ENCODE peak calls at places on chromosomes 5 and 9, in seven cellular contexts. One of them, this sample, is unnamed.

GRCh38 chr9:80906728-80907127 is 782.6 kb downstream of the TLE1 start:
- DNase-seq in astrocyte of the cerebellum: no peak
- DNase-seq in sigmoid colon: no peak
- DNase-seq in OCI-LY7: no peak
- DNase-seq in tibial artery: no peak
- DNase-seq in heart right ventricle: no peak
- DNase-seq in CD8-positive, alpha-beta memory T cell: no peak
- DNase-seq in this sample: no peak

GRCh38 chr5:1799110-1799601 is 481 bp downstream of the MRPL36 start:
- DNase-seq in astrocyte of the cerebellum: no peak
- DNase-seq in sigmoid colon: no peak
- DNase-seq in OCI-LY7: peak
- DNase-seq in tibial artery: no peak
- DNase-seq in heart right ventricle: no peak
- DNase-seq in CD8-positive, alpha-beta memory T cell: no peak
- DNase-seq in this sample: peak

GRCh38 chr9:129938291-129938979 is 103.2 kb downstream of the USP20 start:
- DNase-seq in astrocyte of the cerebellum: peak
- DNase-seq in sigmoid colon: no peak
- DNase-seq in OCI-LY7: no peak
- DNase-seq in tibial artery: no peak
- DNase-seq in heart right ventricle: no peak
- DNase-seq in CD8-positive, alpha-beta memory T cell: no peak
- DNase-seq in this sample: no peak

GRCh38 chr5:1214163-1214935 is 10.8 kb upstream of the SLC6A18 start:
- DNase-seq in astrocyte of the cerebellum: no peak
- DNase-seq in sigmoid colon: no peak
- DNase-seq in OCI-LY7: no peak
- DNase-seq in tibial artery: no peak
- DNase-seq in heart right ventricle: peak
- DNase-seq in CD8-positive, alpha-beta memory T cell: no peak
- DNase-seq in this sample: no peak

GRCh38 chr5:143922718-143923117 is 110.8 kb downstream of the HMHB1 start:
- DNase-seq in astrocyte of the cerebellum: no peak
- DNase-seq in sigmoid colon: no peak
- DNase-seq in OCI-LY7: no peak
- DNase-seq in tibial artery: no peak
- DNase-seq in heart right ventricle: no peak
- DNase-seq in CD8-positive, alpha-beta memory T cell: no peak
- DNase-seq in this sample: peak

GRCh38 chr5:83543898-83544297 is 72.4 kb downstream of the VCAN start:
- DNase-seq in astrocyte of the cerebellum: no peak
- DNase-seq in sigmoid colon: no peak
- DNase-seq in OCI-LY7: no peak
- DNase-seq in tibial artery: no peak
- DNase-seq in heart right ventricle: no peak
- DNase-seq in CD8-positive, alpha-beta memory T cell: no peak
- DNase-seq in this sample: no peak

GRCh38 chr9:78971505-78971904 is 600.3 kb upstream of the TLE4 start:
- DNase-seq in astrocyte of the cerebellum: no peak
- DNase-seq in sigmoid colon: no peak
- DNase-seq in OCI-LY7: no peak
- DNase-seq in tibial artery: no peak
- DNase-seq in heart right ventricle: no peak
- DNase-seq in CD8-positive, alpha-beta memory T cell: no peak
- DNase-seq in this sample: no peak

GRCh38 chr5:113519412-113519811 is 5.9 kb downstream of the YTHDC2 start:
- DNase-seq in astrocyte of the cerebellum: no peak
- DNase-seq in sigmoid colon: no peak
- DNase-seq in OCI-LY7: no peak
- DNase-seq in tibial artery: no peak
- DNase-seq in heart right ventricle: no peak
- DNase-seq in CD8-positive, alpha-beta memory T cell: no peak
- DNase-seq in this sample: no peak

GRCh38 chr9:136886610-136887597 is 588 bp downstream of the TRAF2 start:
- DNase-seq in astrocyte of the cerebellum: no peak
- DNase-seq in sigmoid colon: no peak
- DNase-seq in OCI-LY7: peak
- DNase-seq in tibial artery: no peak
- DNase-seq in heart right ventricle: no peak
- DNase-seq in CD8-positive, alpha-beta memory T cell: no peak
- DNase-seq in this sample: no peak

GRCh38 chr5:35470866-35471265 is 146.8 kb upstream of the SPEF2 start:
- DNase-seq in astrocyte of the cerebellum: no peak
- DNase-seq in sigmoid colon: no peak
- DNase-seq in OCI-LY7: no peak
- DNase-seq in tibial artery: no peak
- DNase-seq in heart right ventricle: no peak
- DNase-seq in CD8-positive, alpha-beta memory T cell: no peak
- DNase-seq in this sample: no peak

GRCh38 chr5:89582768-89583339 is 699.9 kb upstream of the MEF2C start:
- DNase-seq in astrocyte of the cerebellum: no peak
- DNase-seq in sigmoid colon: no peak
- DNase-seq in OCI-LY7: no peak
- DNase-seq in tibial artery: no peak
- DNase-seq in heart right ventricle: no peak
- DNase-seq in CD8-positive, alpha-beta memory T cell: no peak
- DNase-seq in this sample: no peak

GRCh38 chr5:38162625-38163024 is 95.7 kb upstream of the EGFLAM start:
- DNase-seq in astrocyte of the cerebellum: no peak
- DNase-seq in sigmoid colon: no peak
- DNase-seq in OCI-LY7: no peak
- DNase-seq in tibial artery: no peak
- DNase-seq in heart right ventricle: no peak
- DNase-seq in CD8-positive, alpha-beta memory T cell: no peak
- DNase-seq in this sample: no peak

GRCh38 chr5:14753947-14754346 is 89.4 kb downstream of the OTULIN start:
- DNase-seq in astrocyte of the cerebellum: no peak
- DNase-seq in sigmoid colon: no peak
- DNase-seq in OCI-LY7: no peak
- DNase-seq in tibial artery: no peak
- DNase-seq in heart right ventricle: no peak
- DNase-seq in CD8-positive, alpha-beta memory T cell: no peak
- DNase-seq in this sample: no peak

GRCh38 chr9:133787749-133788015 is 49.5 kb upstream of the SARDH start:
- DNase-seq in astrocyte of the cerebellum: no peak
- DNase-seq in sigmoid colon: no peak
- DNase-seq in OCI-LY7: peak
- DNase-seq in tibial artery: no peak
- DNase-seq in heart right ventricle: peak
- DNase-seq in CD8-positive, alpha-beta memory T cell: no peak
- DNase-seq in this sample: no peak

GRCh38 chr9:89054865-89055495 is 63.7 kb downstream of the S1PR3 start:
- DNase-seq in astrocyte of the cerebellum: no peak
- DNase-seq in sigmoid colon: no peak
- DNase-seq in OCI-LY7: no peak
- DNase-seq in tibial artery: no peak
- DNase-seq in heart right ventricle: no peak
- DNase-seq in CD8-positive, alpha-beta memory T cell: no peak
- DNase-seq in this sample: no peak

GRCh38 chr5:104498281-104498680 is 935.7 kb upstream of the NUDT12 start:
- DNase-seq in astrocyte of the cerebellum: no peak
- DNase-seq in sigmoid colon: no peak
- DNase-seq in OCI-LY7: no peak
- DNase-seq in tibial artery: no peak
- DNase-seq in heart right ventricle: no peak
- DNase-seq in CD8-positive, alpha-beta memory T cell: no peak
- DNase-seq in this sample: no peak

GRCh38 chr5:148699028-148699427 is 44.7 kb upstream of the HTR4 start:
- DNase-seq in astrocyte of the cerebellum: no peak
- DNase-seq in sigmoid colon: no peak
- DNase-seq in OCI-LY7: no peak
- DNase-seq in tibial artery: no peak
- DNase-seq in heart right ventricle: no peak
- DNase-seq in CD8-positive, alpha-beta memory T cell: no peak
- DNase-seq in this sample: no peak

GRCh38 chr9:93960221-93960970 is 5.2 kb upstream of the BARX1 start:
- DNase-seq in astrocyte of the cerebellum: no peak
- DNase-seq in sigmoid colon: peak
- DNase-seq in OCI-LY7: no peak
- DNase-seq in tibial artery: no peak
- DNase-seq in heart right ventricle: no peak
- DNase-seq in CD8-positive, alpha-beta memory T cell: no peak
- DNase-seq in this sample: no peak

GRCh38 chr9:19130436-19130835 is 3.1 kb upstream of the PLIN2 start:
- DNase-seq in astrocyte of the cerebellum: no peak
- DNase-seq in sigmoid colon: no peak
- DNase-seq in OCI-LY7: no peak
- DNase-seq in tibial artery: no peak
- DNase-seq in heart right ventricle: no peak
- DNase-seq in CD8-positive, alpha-beta memory T cell: no peak
- DNase-seq in this sample: no peak

GRCh38 chr5:126540631-126541030 is 54.4 kb downstream of the ALDH7A1 start:
- DNase-seq in astrocyte of the cerebellum: no peak
- DNase-seq in sigmoid colon: no peak
- DNase-seq in OCI-LY7: no peak
- DNase-seq in tibial artery: no peak
- DNase-seq in heart right ventricle: no peak
- DNase-seq in CD8-positive, alpha-beta memory T cell: no peak
- DNase-seq in this sample: no peak

GRCh38 chr9:99118782-99119466 is 14.0 kb downstream of the TGFBR1 start:
- DNase-seq in astrocyte of the cerebellum: no peak
- DNase-seq in sigmoid colon: no peak
- DNase-seq in OCI-LY7: peak
- DNase-seq in tibial artery: no peak
- DNase-seq in heart right ventricle: no peak
- DNase-seq in CD8-positive, alpha-beta memory T cell: peak
- DNase-seq in this sample: no peak

GRCh38 chr9:2241461-2241874 is 226.3 kb downstream of the SMARCA2 start:
- DNase-seq in astrocyte of the cerebellum: peak
- DNase-seq in sigmoid colon: no peak
- DNase-seq in OCI-LY7: peak
- DNase-seq in tibial artery: no peak
- DNase-seq in heart right ventricle: peak
- DNase-seq in CD8-positive, alpha-beta memory T cell: peak
- DNase-seq in this sample: no peak

GRCh38 chr5:178940569-178941360 is at the start of gene ZNF454:
- DNase-seq in astrocyte of the cerebellum: peak
- DNase-seq in sigmoid colon: peak
- DNase-seq in OCI-LY7: no peak
- DNase-seq in tibial artery: peak
- DNase-seq in heart right ventricle: peak
- DNase-seq in CD8-positive, alpha-beta memory T cell: no peak
- DNase-seq in this sample: no peak
- H3K4me3 ChIP-seq in astrocyte of the cerebellum: peak
- H3K4me3 ChIP-seq in sigmoid colon: peak
- H3K4me3 ChIP-seq in OCI-LY7: no peak
- H3K4me3 ChIP-seq in tibial artery: peak
- H3K4me3 ChIP-seq in heart right ventricle: peak
- H3K4me3 ChIP-seq in CD8-positive, alpha-beta memory T cell: no peak
- H3K4me3 ChIP-seq in this sample: no peak

GRCh38 chr5:11785771-11786342 is 118.4 kb downstream of the CTNND2 start:
- DNase-seq in astrocyte of the cerebellum: no peak
- DNase-seq in sigmoid colon: no peak
- DNase-seq in OCI-LY7: no peak
- DNase-seq in tibial artery: no peak
- DNase-seq in heart right ventricle: peak
- DNase-seq in CD8-positive, alpha-beta memory T cell: no peak
- DNase-seq in this sample: no peak

GRCh38 chr5:11793396-11793795 is 110.8 kb downstream of the CTNND2 start:
- DNase-seq in astrocyte of the cerebellum: no peak
- DNase-seq in sigmoid colon: no peak
- DNase-seq in OCI-LY7: no peak
- DNase-seq in tibial artery: no peak
- DNase-seq in heart right ventricle: no peak
- DNase-seq in CD8-positive, alpha-beta memory T cell: no peak
- DNase-seq in this sample: no peak

GRCh38 chr5:11792621-11793020 is 111.6 kb downstream of the CTNND2 start:
- DNase-seq in astrocyte of the cerebellum: no peak
- DNase-seq in sigmoid colon: no peak
- DNase-seq in OCI-LY7: no peak
- DNase-seq in tibial artery: no peak
- DNase-seq in heart right ventricle: no peak
- DNase-seq in CD8-positive, alpha-beta memory T cell: no peak
- DNase-seq in this sample: no peak

GRCh38 chr5:11791777-11792176 is 112.5 kb downstream of the CTNND2 start:
- DNase-seq in astrocyte of the cerebellum: peak
- DNase-seq in sigmoid colon: no peak
- DNase-seq in OCI-LY7: no peak
- DNase-seq in tibial artery: no peak
- DNase-seq in heart right ventricle: no peak
- DNase-seq in CD8-positive, alpha-beta memory T cell: no peak
- DNase-seq in this sample: no peak

GRCh38 chr5:11790201-11790600 is 114.0 kb downstream of the CTNND2 start:
- DNase-seq in astrocyte of the cerebellum: no peak
- DNase-seq in sigmoid colon: no peak
- DNase-seq in OCI-LY7: no peak
- DNase-seq in tibial artery: no peak
- DNase-seq in heart right ventricle: no peak
- DNase-seq in CD8-positive, alpha-beta memory T cell: no peak
- DNase-seq in this sample: no peak
- H3K4me3 ChIP-seq in astrocyte of the cerebellum: no peak
- H3K4me3 ChIP-seq in sigmoid colon: no peak
- H3K4me3 ChIP-seq in OCI-LY7: no peak
- H3K4me3 ChIP-seq in tibial artery: no peak
- H3K4me3 ChIP-seq in heart right ventricle: no peak
- H3K4me3 ChIP-seq in CD8-positive, alpha-beta memory T cell: no peak
- H3K4me3 ChIP-seq in this sample: no peak

DNA sequence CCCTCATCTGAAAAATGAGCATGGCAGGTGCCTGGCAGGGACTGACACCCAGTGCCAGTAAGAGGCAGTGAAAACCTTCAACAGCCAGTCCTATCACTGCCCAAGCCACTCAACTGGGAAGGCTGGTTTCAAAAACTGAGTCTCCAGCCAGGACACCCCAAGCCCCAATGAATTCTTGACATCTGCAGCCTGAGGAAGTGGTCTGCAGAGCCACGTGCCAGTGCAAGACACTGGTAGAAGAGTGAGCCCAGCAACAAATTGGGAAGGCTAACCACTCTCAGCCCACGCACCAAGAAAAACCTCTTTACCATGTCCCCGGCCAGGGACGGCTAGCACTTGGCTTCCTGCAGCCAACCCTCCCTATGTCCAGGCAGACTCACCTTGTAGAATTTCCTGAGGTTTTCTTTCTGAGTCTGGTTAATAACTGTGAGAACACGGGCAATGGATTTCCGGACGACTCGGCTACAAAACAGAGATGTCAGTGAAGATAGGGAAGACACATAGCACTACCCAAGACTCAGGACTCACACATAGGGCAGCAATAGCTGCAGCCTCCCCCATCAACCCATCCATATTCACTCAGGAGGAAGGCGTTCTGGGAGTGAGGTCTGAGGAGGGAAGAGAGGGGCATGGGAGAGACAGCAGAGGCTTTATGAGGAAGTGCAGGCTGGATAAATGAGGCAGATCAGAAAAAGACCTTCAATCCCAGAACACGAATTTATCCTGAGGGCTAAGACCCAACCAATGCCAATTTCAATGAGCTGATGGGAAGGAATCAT is 1.8 kb downstream of the RPL35 start:
- DNase-seq in astrocyte of the cerebellum: no peak
- DNase-seq in sigmoid colon: no peak
- DNase-seq in OCI-LY7: no peak
- DNase-seq in tibial artery: no peak
- DNase-seq in heart right ventricle: no peak
- DNase-seq in CD8-positive, alpha-beta memory T cell: no peak
- DNase-seq in this sample: no peak
- H3K4me3 ChIP-seq in astrocyte of the cerebellum: peak
- H3K4me3 ChIP-seq in sigmoid colon: peak
- H3K4me3 ChIP-seq in OCI-LY7: peak
- H3K4me3 ChIP-seq in tibial artery: no peak
- H3K4me3 ChIP-seq in heart right ventricle: no peak
- H3K4me3 ChIP-seq in CD8-positive, alpha-beta memory T cell: peak
- H3K4me3 ChIP-seq in this sample: peak

GRCh38 chr5:140828402-140828737 is 610 bp downstream of the PCDHA6 start:
- DNase-seq in astrocyte of the cerebellum: no peak
- DNase-seq in sigmoid colon: no peak
- DNase-seq in OCI-LY7: no peak
- DNase-seq in tibial artery: no peak
- DNase-seq in heart right ventricle: no peak
- DNase-seq in CD8-positive, alpha-beta memory T cell: no peak
- DNase-seq in this sample: no peak
- H3K4me3 ChIP-seq in astrocyte of the cerebellum: no peak
- H3K4me3 ChIP-seq in sigmoid colon: peak
- H3K4me3 ChIP-seq in OCI-LY7: no peak
- H3K4me3 ChIP-seq in tibial artery: no peak
- H3K4me3 ChIP-seq in heart right ventricle: no peak
- H3K4me3 ChIP-seq in CD8-positive, alpha-beta memory T cell: no peak
- H3K4me3 ChIP-seq in this sample: no peak

This sample was measured in PC-9.